ENCODE peak calls at places on chromosomes 1 and 21, in ten cellular contexts. T is T-helper 2 cell; N is hepatic stellate cell; K is GM20000; L is GM19239; G is stimulated activated CD4-positive, alpha-beta T cell treated with anti-CD3 and anti-CD28 coated beads, Interleukin-4, amount 100 ng/mL, for 4 hours; W is hepatocyte; X is HepG2; C is fibroblast of lung; S is NCI-H1092. Y is an unnamed sample.

GRCh38 chr1:87227651-87228050 is 101.0 kb upstream of the LMO4 start:
- DNase-seq in N (no peak), L (no peak), K (no peak), S (no peak), T (no peak), W (no peak), G (no peak), X (no peak), C (no peak), Y (no peak)

GRCh38 chr1:69858534-69858933 is 290.8 kb downstream of the LRRC7 start:
- DNase-seq in S (no peak), T (no peak), N (no peak), L (no peak), K (no peak), W (no peak), G (no peak), C (no peak), X (no peak), Y (no peak)

GRCh38 chr1:244834596-244835275 is 722 bp upstream of the COX20 start:
- DNase-seq in X (peak), L (peak), N (peak), K (peak), S (peak), G (no peak), W (no peak), C (peak), T (peak), Y (peak)

GRCh38 chr1:116273042-116273783 is 99.8 kb upstream of the ATP1A1 start:
- DNase-seq in N (no peak), W (peak), G (no peak), T (no peak), C (no peak), X (peak), K (no peak), S (no peak), L (no peak), Y (no peak)

GRCh38 chr21:45178072-45178608 is 103.8 kb downstream of the ADARB1 start:
- DNase-seq in C (no peak), S (no peak), L (no peak), T (no peak), X (no peak), G (no peak), K (no peak), W (no peak), N (no peak), Y (no peak)

GRCh38 chr1:6358757-6359567 is 34.6 kb downstream of the ACOT7 start:
- DNase-seq in K (peak), G (no peak), S (no peak), N (peak), C (peak), T (peak), W (peak), X (no peak), L (no peak), Y (no peak)

GRCh38 chr1:23963617-23964234 is 4.1 kb downstream of the PNRC2 start:
- DNase-seq in N (no peak), W (no peak), L (no peak), C (no peak), S (no peak), X (no peak), G (no peak), K (no peak), T (no peak), Y (no peak)

GRCh38 chr1:53379662-53380002 is 51.8 kb upstream of the LRP8 start:
- DNase-seq in K (no peak), L (no peak), X (no peak), N (no peak), C (no peak), T (no peak), W (no peak), S (no peak), G (no peak), Y (no peak)